ENCODE peak calls at places on chromosomes 2 and 18, in four cellular contexts. H is anterior cingulate cortex, B is choroid plexus epithelial cell, L is heart right ventricle. S is an unnamed sample.

GRCh38 chr2:30627162-30627561 is 180.1 kb downstream of the CAPN13 start:
- DNase-seq in B (no peak), H (no peak), L (no peak), S (no peak)

GRCh38 chr18:8800876-8801262 is 95.5 kb downstream of the MTCL1 start:
- DNase-seq in B (no peak), L (no peak), H (no peak), S (no peak)

GRCh38 chr2:134739261-134739878 is 20.6 kb upstream of the TMEM163 start:
- DNase-seq in H (no peak), L (no peak), B (no peak), S (no peak)

GRCh38 chr2:241308832-241309500 is 6.5 kb downstream of the HDLBP start:
- DNase-seq in B (no peak), L (no peak), H (no peak), S (no peak)

GRCh38 chr2:150403457-150403856 is 84.0 kb downstream of the RND3 start:
- DNase-seq in L (no peak), H (no peak), B (no peak), S (no peak)

GRCh38 chr2:155157065-155157464 is 458.6 kb downstream of the KCNJ3 start:
- DNase-seq in L (no peak), B (no peak), H (no peak), S (no peak)

GRCh38 chr18:6056171-6056932 is 161.0 kb upstream of the TMEM200C start:
- DNase-seq in H (no peak), B (peak; percentile 81), L (no peak), S (no peak)

GRCh38 chr18:31590570-31590969 is 1.1 kb upstream of the TTR start:
- DNase-seq in B (no peak), L (no peak), H (no peak), S (no peak)

GRCh38 chr2:113328043-113328442 is 49.3 kb upstream of the PAX8 start:
- DNase-seq in H (no peak), L (no peak), B (no peak), S (no peak)

GRCh38 chr2:173814306-173814705 is 150.9 kb downstream of the SP3 start:
- DNase-seq in B (no peak), H (no peak), L (no peak), S (no peak)

GRCh38 chr2:159088906-159089305 is 120.5 kb downstream of the TANC1 start:
- DNase-seq in B (no peak), L (no peak), H (no peak), S (no peak)

GRCh38 chr18:45854036-45854586 is 28.6 kb downstream of the SIGLEC15 start:
- DNase-seq in L (no peak), H (no peak), B (no peak), S (no peak)